ENCODE peak calls at places on chromosomes 3 and 15, in four cellular contexts. H is endodermal cell, I is fibroblast of lung, U is adrenal gland. J is an unnamed sample.

GRCh38 chr3:30667250-30667585 is 60.8 kb downstream of the TGFBR2 start:
- DNase-seq in H (peak; percentile 78), I (peak; percentile 39), U (no peak), J (peak; percentile 34)

GRCh38 chr15:62711691-62712454 is 330.7 kb upstream of the TPM1 start:
- DNase-seq in H (no peak), I (peak; percentile 68), U (no peak), J (no peak)

GRCh38 chr3:143171141-143171651 is 51.6 kb downstream of the CHST2 start:
- DNase-seq in H (no peak), I (peak; percentile 82), U (no peak), J (no peak)

GRCh38 chr3:73622135-73622534 is 2.6 kb downstream of the PDZRN3 start:
- DNase-seq in H (peak; percentile 66), I (no peak), U (peak; percentile 67), J (peak; percentile 75)

GRCh38 chr3:160184655-160185054 is 40.6 kb upstream of the C3orf80 start:
- DNase-seq in H (no peak), I (peak; percentile 93), U (no peak), J (no peak)

GRCh38 chr3:128456776-128457715 is 9.6 kb downstream of the DNAJB8 start:
- DNase-seq in H (peak; percentile 62), I (no peak), U (no peak), J (no peak)

GRCh38 chr3:169754711-169755110 is 10.1 kb downstream of the TERC start:
- DNase-seq in H (no peak), I (no peak), U (no peak), J (no peak)

GRCh38 chr15:32105258-32106248 is 75.2 kb downstream of the CHRNA7 start:
- DNase-seq in H (peak; percentile 31), I (no peak), U (no peak), J (no peak)

GRCh38 chr3:126472277-126473006 is 3.2 kb downstream of the ZXDC start:
- DNase-seq in H (no peak), I (peak; percentile 96), U (peak; percentile 88), J (peak; percentile 50)

GRCh38 chr3:111829023-111829422 is 30.0 kb upstream of the PHLDB2 start:
- DNase-seq in H (no peak), I (no peak), U (no peak), J (no peak)

GRCh38 chr15:41543521-41543870 is 561 bp downstream of the RPAP1 start:
- DNase-seq in H (no peak), I (no peak), U (no peak), J (no peak)

GRCh38 chr15:90465140-90465929 is 64.4 kb upstream of the CRTC3 start:
- DNase-seq in H (no peak), I (peak; percentile 85), U (no peak), J (peak; percentile 87)

GRCh38 chr3:129019266-129019665 is 18.2 kb downstream of the EFCC1 start:
- DNase-seq in H (no peak), I (no peak), U (no peak), J (no peak)

GRCh38 chr15:101276501-101277037 is 716 bp downstream of the SELENOS start:
- DNase-seq in H (peak; percentile 60), I (no peak), U (no peak), J (no peak)

GRCh38 chr15:35043380-35044095 is 41.6 kb downstream of the NANOGP8 start:
- DNase-seq in H (no peak), I (no peak), U (no peak), J (no peak)

GRCh38 chr3:150078983-150079739 is 108.5 kb upstream of the PFN2 start:
- DNase-seq in H (no peak), I (peak; percentile 98), U (no peak), J (peak; percentile 94)

GRCh38 chr3:148513066-148513671 is 184.5 kb upstream of the AGTR1 start:
- DNase-seq in H (no peak), I (peak; percentile 24), U (no peak), J (no peak)

GRCh38 chr3:174023445-174023844 is 625.9 kb downstream of the NLGN1 start:
- DNase-seq in H (no peak), I (peak; percentile 67), U (no peak), J (no peak)

GRCh38 chr3:185401319-185401955 is 38.5 kb downstream of the MAP3K13 start:
- DNase-seq in H (no peak), I (peak; percentile 15), U (no peak), J (no peak)

GRCh38 chr3:97821413-97821809 is 400 bp upstream of the CRYBG3 start:
- DNase-seq in H (peak; percentile 82), I (peak; percentile 66), U (peak; percentile 64), J (peak; percentile 59)

DNA sequence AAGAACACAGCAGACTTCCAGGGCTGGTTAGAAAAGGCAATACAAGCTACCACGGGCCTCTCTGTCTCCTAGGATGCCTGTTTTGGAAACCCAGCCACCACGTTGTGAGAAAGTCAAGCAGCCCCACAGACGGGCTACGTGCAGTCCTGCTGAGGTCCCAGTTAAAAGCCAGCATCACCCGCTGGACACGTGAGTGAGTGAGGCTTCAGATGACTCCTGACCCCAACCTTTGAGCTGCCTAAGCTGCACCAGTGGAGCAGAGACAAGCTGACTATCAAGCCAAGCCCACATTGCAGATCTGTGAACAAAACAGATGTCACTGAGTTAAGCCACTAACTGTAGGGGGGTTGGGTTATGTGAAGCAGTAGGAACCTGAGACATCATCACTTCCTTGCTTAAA is 241.6 kb upstream of the SLCO3A1 start:
- DNase-seq in H (no peak), I (no peak), U (no peak), J (no peak)
- H3K4me3 ChIP-seq in H (no peak overlapping the region), I (no peak overlapping the region), U (no peak overlapping the region), J (no peak overlapping the region)

DNA sequence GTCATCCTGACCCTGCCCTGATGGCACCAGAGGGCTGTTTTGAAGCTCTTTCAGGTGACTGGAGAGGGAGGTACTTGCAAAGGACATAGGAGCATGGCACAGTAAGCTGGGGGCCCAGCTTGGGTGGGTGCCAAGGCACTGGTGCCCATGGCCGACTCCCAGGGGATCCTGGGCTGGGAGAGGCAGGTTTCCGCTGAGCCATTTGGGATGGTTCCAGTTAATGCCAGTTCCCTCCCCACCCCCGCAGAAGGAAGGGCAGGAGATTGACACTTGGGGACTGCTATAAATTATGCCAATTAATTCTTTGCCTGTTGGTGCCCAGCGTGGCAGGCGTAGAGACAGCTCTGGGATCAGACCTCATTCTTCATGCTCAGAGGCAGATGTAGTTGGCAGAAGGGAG is 26.1 kb downstream of the CD276 start:
- DNase-seq in H (no peak), I (no peak), U (no peak), J (no peak)
- H3K36me3 ChIP-seq in H (peaks cover 76% of the 10 kb centered on the region), I (peaks cover 36% of the 10 kb centered on the region), U (no peaks in the 10 kb centered on the region), J (peaks cover 58% of the 10 kb centered on the region)

DNA sequence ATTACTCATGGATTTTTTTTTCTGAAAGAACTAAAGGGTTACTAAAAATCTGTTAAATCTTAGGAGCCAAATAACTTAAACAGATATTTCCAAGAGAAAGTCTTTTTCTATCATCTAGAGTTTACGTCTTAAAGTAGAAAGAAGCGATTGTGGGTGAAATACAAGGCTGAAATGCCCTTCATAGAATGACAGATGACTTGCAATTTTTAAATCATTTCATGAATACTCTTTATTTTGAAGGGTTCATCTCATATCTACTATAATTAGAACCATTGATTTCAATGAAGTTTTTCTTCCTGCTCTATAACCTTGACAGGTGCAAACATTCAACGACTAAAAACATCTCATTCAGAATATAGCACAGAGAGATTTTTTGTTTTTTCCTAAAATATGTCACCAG is 217.0 kb downstream of the GABRB3 start:
- DNase-seq in H (no peak), I (no peak), U (no peak), J (no peak)
- H3K9me3 ChIP-seq in H (no peaks in the 10 kb centered on the region), I (no peaks in the 10 kb centered on the region), U (no peaks in the 10 kb centered on the region), J (no peaks in the 10 kb centered on the region)

GRCh38 chr15:83114856-83115255 is 7.4 kb downstream of the TM6SF1 start:
- DNase-seq in H (no peak), I (no peak), U (no peak), J (no peak)

GRCh38 chr15:83115410-83115809 is 8.0 kb downstream of the TM6SF1 start:
- DNase-seq in H (no peak), I (no peak), U (no peak), J (no peak)

GRCh38 chr15:83113881-83114280 is 6.4 kb downstream of the TM6SF1 start:
- DNase-seq in H (no peak), I (no peak), U (no peak), J (no peak)

GRCh38 chr15:83114305-83114704 is 6.9 kb downstream of the TM6SF1 start:
- DNase-seq in H (no peak), I (no peak), U (no peak), J (no peak)

GRCh38 chr15:83115831-83116565 is 8.6 kb downstream of the TM6SF1 start:
- DNase-seq in H (no peak), I (no peak), U (no peak), J (no peak)
- H3K4me3 ChIP-seq in H (no peak overlapping the region), I (no peak overlapping the region), U (no peak overlapping the region), J (no peak overlapping the region)

GRCh38 chr3:76010252-76010651 is 224.9 kb upstream of the ZNF717 start:
- DNase-seq in H (no peak), I (no peak), U (no peak), J (no peak)

DNA sequence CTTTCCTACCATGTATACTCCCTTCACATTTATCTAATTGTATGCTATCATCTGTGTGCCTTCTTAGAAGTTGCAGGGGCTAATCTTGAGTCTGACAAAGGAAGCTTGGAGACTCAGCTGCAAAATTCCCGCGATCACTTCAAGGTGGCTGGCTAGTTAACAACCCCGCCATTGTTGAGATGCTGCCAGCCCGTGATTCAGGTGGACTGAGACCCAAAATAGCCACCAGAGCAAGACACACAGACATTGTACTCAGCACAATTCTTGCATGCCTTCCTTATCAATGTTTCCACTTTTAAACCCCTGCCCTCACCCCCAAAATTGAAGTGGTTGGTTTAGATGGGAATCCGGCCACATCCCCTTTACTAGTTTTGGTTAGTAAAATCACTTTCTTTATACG is 225.8 kb upstream of the ZNF717 start:
- DNase-seq in H (no peak), I (no peak), U (no peak), J (no peak)
- H3K36me3 ChIP-seq in H (no peaks in the 10 kb centered on the region), I (no peaks in the 10 kb centered on the region), U (no peaks in the 10 kb centered on the region), J (no peaks in the 10 kb centered on the region)